ENCODE peak calls at places on chromosome 2, in nine cellular contexts. One of them, this sample, is unnamed.

GRCh38 chr2:61175036-61175435 is 13.0 kb downstream of the C2orf74 start:
- DNase-seq in H1: no peak
- DNase-seq in uterus: no peak
- DNase-seq in neural progenitor cell: no peak
- DNase-seq in adrenal gland: no peak
- DNase-seq in lower lobe of right lung: no peak
- DNase-seq in cardiac muscle cell: no peak
- DNase-seq in psoas muscle: no peak
- DNase-seq in Peyer's patch: no peak
- DNase-seq in this sample: peak; percentile 59

GRCh38 chr2:172038604-172039003 is 38.9 kb downstream of the METAP1D start:
- DNase-seq in H1: no peak
- DNase-seq in uterus: no peak
- DNase-seq in neural progenitor cell: no peak
- DNase-seq in adrenal gland: no peak
- DNase-seq in lower lobe of right lung: no peak
- DNase-seq in cardiac muscle cell: no peak
- DNase-seq in psoas muscle: no peak
- DNase-seq in Peyer's patch: no peak
- DNase-seq in this sample: no peak

GRCh38 chr2:179861777-179862117 is 335 bp upstream of the ZNF385B start:
- DNase-seq in H1: no peak
- DNase-seq in uterus: no peak
- DNase-seq in neural progenitor cell: peak; percentile 61
- DNase-seq in adrenal gland: peak; percentile 21
- DNase-seq in lower lobe of right lung: no peak
- DNase-seq in cardiac muscle cell: peak; percentile 32
- DNase-seq in psoas muscle: peak; percentile 14
- DNase-seq in Peyer's patch: no peak
- DNase-seq in this sample: no peak

GRCh38 chr2:231716641-231717280 is 8.4 kb downstream of the PTMA start:
- DNase-seq in H1: no peak
- DNase-seq in uterus: no peak
- DNase-seq in neural progenitor cell: no peak
- DNase-seq in adrenal gland: no peak
- DNase-seq in lower lobe of right lung: no peak
- DNase-seq in cardiac muscle cell: no peak
- DNase-seq in psoas muscle: no peak
- DNase-seq in Peyer's patch: no peak
- DNase-seq in this sample: no peak

GRCh38 chr2:113136828-113137775 is 9.7 kb downstream of the IL1RN start:
- DNase-seq in H1: peak; percentile 55
- DNase-seq in uterus: no peak
- DNase-seq in neural progenitor cell: peak; percentile 63
- DNase-seq in adrenal gland: peak; percentile 57
- DNase-seq in lower lobe of right lung: no peak
- DNase-seq in cardiac muscle cell: peak; percentile 68
- DNase-seq in psoas muscle: no peak
- DNase-seq in Peyer's patch: peak; percentile 45
- DNase-seq in this sample: peak; percentile 38

GRCh38 chr2:186379052-186379451 is 107.0 kb upstream of the ZC3H15 start:
- DNase-seq in H1: no peak
- DNase-seq in uterus: no peak
- DNase-seq in neural progenitor cell: no peak
- DNase-seq in adrenal gland: no peak
- DNase-seq in lower lobe of right lung: no peak
- DNase-seq in cardiac muscle cell: peak; percentile 1
- DNase-seq in psoas muscle: no peak
- DNase-seq in Peyer's patch: no peak
- DNase-seq in this sample: no peak

GRCh38 chr2:137888845-137889244 is 75.4 kb upstream of the HNMT start:
- DNase-seq in H1: peak; percentile 62
- DNase-seq in uterus: no peak
- DNase-seq in neural progenitor cell: peak; percentile 67
- DNase-seq in adrenal gland: peak; percentile 23
- DNase-seq in lower lobe of right lung: peak; percentile 49
- DNase-seq in cardiac muscle cell: peak; percentile 61
- DNase-seq in psoas muscle: no peak
- DNase-seq in Peyer's patch: no peak
- DNase-seq in this sample: no peak

GRCh38 chr2:3585239-3586109 is 9.4 kb upstream of the COLEC11 start:
- DNase-seq in H1: no peak
- DNase-seq in uterus: peak; percentile 61
- DNase-seq in neural progenitor cell: no peak
- DNase-seq in adrenal gland: peak; percentile 61
- DNase-seq in lower lobe of right lung: no peak
- DNase-seq in cardiac muscle cell: no peak
- DNase-seq in psoas muscle: peak; percentile 50
- DNase-seq in Peyer's patch: no peak
- DNase-seq in this sample: no peak

GRCh38 chr2:105669384-105669891 is 75.3 kb upstream of the NCK2 start:
- DNase-seq in H1: peak; percentile 14
- DNase-seq in uterus: no peak
- DNase-seq in neural progenitor cell: no peak
- DNase-seq in adrenal gland: no peak
- DNase-seq in lower lobe of right lung: no peak
- DNase-seq in cardiac muscle cell: no peak
- DNase-seq in psoas muscle: no peak
- DNase-seq in Peyer's patch: no peak
- DNase-seq in this sample: no peak

GRCh38 chr2:192741889-192742288 is 547.2 kb upstream of the TMEFF2 start:
- DNase-seq in H1: no peak
- DNase-seq in uterus: no peak
- DNase-seq in neural progenitor cell: peak; percentile 56
- DNase-seq in adrenal gland: no peak
- DNase-seq in lower lobe of right lung: no peak
- DNase-seq in cardiac muscle cell: peak; percentile 50
- DNase-seq in psoas muscle: no peak
- DNase-seq in Peyer's patch: no peak
- DNase-seq in this sample: no peak

GRCh38 chr2:138722316-138722715 is 57.9 kb downstream of the NXPH2 start:
- DNase-seq in H1: no peak
- DNase-seq in uterus: no peak
- DNase-seq in neural progenitor cell: no peak
- DNase-seq in adrenal gland: no peak
- DNase-seq in lower lobe of right lung: no peak
- DNase-seq in cardiac muscle cell: no peak
- DNase-seq in psoas muscle: peak; percentile 16
- DNase-seq in Peyer's patch: no peak
- DNase-seq in this sample: no peak

GRCh38 chr2:14194233-14194632 is 438.3 kb upstream of the LRATD1 start:
- DNase-seq in H1: no peak
- DNase-seq in uterus: no peak
- DNase-seq in neural progenitor cell: no peak
- DNase-seq in adrenal gland: no peak
- DNase-seq in lower lobe of right lung: no peak
- DNase-seq in cardiac muscle cell: no peak
- DNase-seq in psoas muscle: no peak
- DNase-seq in Peyer's patch: no peak
- DNase-seq in this sample: no peak

GRCh38 chr2:129913695-129914495 is 65.6 kb upstream of the RAB6C start:
- DNase-seq in H1: peak; percentile 39
- DNase-seq in uterus: no peak
- DNase-seq in neural progenitor cell: no peak
- DNase-seq in adrenal gland: peak; percentile 8
- DNase-seq in lower lobe of right lung: no peak
- DNase-seq in cardiac muscle cell: no peak
- DNase-seq in psoas muscle: no peak
- DNase-seq in Peyer's patch: no peak
- DNase-seq in this sample: no peak

GRCh38 chr2:218806346-218806978 is 24.5 kb downstream of the CYP27A1 start:
- DNase-seq in H1: no peak
- DNase-seq in uterus: peak; percentile 85
- DNase-seq in neural progenitor cell: no peak
- DNase-seq in adrenal gland: peak; percentile 71
- DNase-seq in lower lobe of right lung: peak; percentile 87
- DNase-seq in cardiac muscle cell: no peak
- DNase-seq in psoas muscle: peak; percentile 78
- DNase-seq in Peyer's patch: no peak
- DNase-seq in this sample: peak; percentile 93

GRCh38 chr2:205161156-205161555 is 521.1 kb upstream of the NRP2 start:
- DNase-seq in H1: no peak
- DNase-seq in uterus: no peak
- DNase-seq in neural progenitor cell: no peak
- DNase-seq in adrenal gland: no peak
- DNase-seq in lower lobe of right lung: no peak
- DNase-seq in cardiac muscle cell: no peak
- DNase-seq in psoas muscle: no peak
- DNase-seq in Peyer's patch: no peak
- DNase-seq in this sample: no peak

GRCh38 chr2:17615728-17616351 is 75.3 kb downstream of the VSNL1 start:
- DNase-seq in H1: no peak
- DNase-seq in uterus: no peak
- DNase-seq in neural progenitor cell: no peak
- DNase-seq in adrenal gland: no peak
- DNase-seq in lower lobe of right lung: no peak
- DNase-seq in cardiac muscle cell: no peak
- DNase-seq in psoas muscle: no peak
- DNase-seq in Peyer's patch: no peak
- DNase-seq in this sample: no peak

GRCh38 chr2:237598468-237599208 is 8.1 kb upstream of the RAB17 start:
- DNase-seq in H1: no peak
- DNase-seq in uterus: no peak
- DNase-seq in neural progenitor cell: no peak
- DNase-seq in adrenal gland: no peak
- DNase-seq in lower lobe of right lung: no peak
- DNase-seq in cardiac muscle cell: no peak
- DNase-seq in psoas muscle: no peak
- DNase-seq in Peyer's patch: no peak
- DNase-seq in this sample: no peak

GRCh38 chr2:49943944-49944803 is 789.9 kb upstream of the FSHR start:
- DNase-seq in H1: no peak
- DNase-seq in uterus: no peak
- DNase-seq in neural progenitor cell: no peak
- DNase-seq in adrenal gland: no peak
- DNase-seq in lower lobe of right lung: no peak
- DNase-seq in cardiac muscle cell: no peak
- DNase-seq in psoas muscle: no peak
- DNase-seq in Peyer's patch: no peak
- DNase-seq in this sample: no peak

GRCh38 chr2:223870840-223871618 is 33.6 kb upstream of the AP1S3 start:
- DNase-seq in H1: no peak
- DNase-seq in uterus: no peak
- DNase-seq in neural progenitor cell: no peak
- DNase-seq in adrenal gland: no peak
- DNase-seq in lower lobe of right lung: no peak
- DNase-seq in cardiac muscle cell: no peak
- DNase-seq in psoas muscle: no peak
- DNase-seq in Peyer's patch: no peak
- DNase-seq in this sample: no peak
- H3K27ac ChIP-seq in H1: no peak overlapping the region
- H3K27ac ChIP-seq in uterus: no peak overlapping the region
- H3K27ac ChIP-seq in neural progenitor cell: peak overlapping the region; percentile 20
- H3K27ac ChIP-seq in adrenal gland: no peak overlapping the region
- H3K27ac ChIP-seq in lower lobe of right lung: no peak overlapping the region
- H3K27ac ChIP-seq in cardiac muscle cell: no peak overlapping the region
- H3K27ac ChIP-seq in psoas muscle: no peak overlapping the region
- H3K27ac ChIP-seq in Peyer's patch: no peak overlapping the region
- H3K27ac ChIP-seq in this sample: no peak overlapping the region

DNA sequence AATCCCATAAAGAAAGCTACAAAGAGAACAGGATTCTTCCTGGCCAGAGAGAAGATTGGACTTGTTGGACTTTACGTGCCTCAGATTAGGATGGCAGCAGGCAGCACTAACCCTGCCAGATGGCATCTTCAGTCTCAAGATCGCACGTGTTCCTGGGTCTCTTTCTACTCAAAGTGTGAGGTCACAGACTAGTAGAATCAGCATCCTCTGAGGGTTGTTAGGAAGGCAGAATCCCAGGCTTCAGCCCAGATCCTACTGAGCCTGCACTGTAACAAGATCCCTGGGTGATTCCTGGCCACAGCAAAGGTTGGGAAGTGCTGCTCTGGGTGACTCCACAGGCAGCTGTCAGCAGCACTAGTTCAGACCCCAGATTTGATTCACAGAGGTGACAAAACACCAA is 39.4 kb downstream of the EPAS1 start:
- DNase-seq in H1: no peak
- DNase-seq in uterus: no peak
- DNase-seq in neural progenitor cell: no peak
- DNase-seq in adrenal gland: no peak
- DNase-seq in lower lobe of right lung: no peak
- DNase-seq in cardiac muscle cell: no peak
- DNase-seq in psoas muscle: peak; percentile 38
- DNase-seq in Peyer's patch: no peak
- DNase-seq in this sample: no peak
- H3K4me3 ChIP-seq in H1: no peak overlapping the region
- H3K4me3 ChIP-seq in uterus: no peak overlapping the region
- H3K4me3 ChIP-seq in neural progenitor cell: no peak overlapping the region
- H3K4me3 ChIP-seq in adrenal gland: no peak overlapping the region
- H3K4me3 ChIP-seq in lower lobe of right lung: no peak overlapping the region
- H3K4me3 ChIP-seq in cardiac muscle cell: no peak overlapping the region
- H3K4me3 ChIP-seq in psoas muscle: peak overlapping the region; percentile 54
- H3K4me3 ChIP-seq in Peyer's patch: no peak overlapping the region
- H3K4me3 ChIP-seq in this sample: no peak overlapping the region

GRCh38 chr2:223760838-223761502 is 76.4 kb downstream of the AP1S3 start:
- DNase-seq in H1: no peak
- DNase-seq in uterus: no peak
- DNase-seq in neural progenitor cell: peak; percentile 26
- DNase-seq in adrenal gland: peak; percentile 39
- DNase-seq in lower lobe of right lung: no peak
- DNase-seq in cardiac muscle cell: no peak
- DNase-seq in psoas muscle: no peak
- DNase-seq in Peyer's patch: peak; percentile 23
- DNase-seq in this sample: no peak
- TF ChIP-seq CTCF in H1: peak; percentile 65
- TF ChIP-seq CTCF in uterus: no peak
- TF ChIP-seq CTCF in neural progenitor cell: peak; percentile 38
- TF ChIP-seq CTCF in adrenal gland: no peak
- TF ChIP-seq CTCF in lower lobe of right lung: no peak
- TF ChIP-seq CTCF in cardiac muscle cell: no peak
- TF ChIP-seq CTCF in psoas muscle: no peak
- TF ChIP-seq CTCF in Peyer's patch: peak; percentile 10
- TF ChIP-seq CTCF in this sample: no peak

GRCh38 chr2:84491256-84491655 is 25.0 kb upstream of the DNAH6 start:
- DNase-seq in H1: no peak
- DNase-seq in uterus: no peak
- DNase-seq in neural progenitor cell: no peak
- DNase-seq in adrenal gland: no peak
- DNase-seq in lower lobe of right lung: no peak
- DNase-seq in cardiac muscle cell: no peak
- DNase-seq in psoas muscle: no peak
- DNase-seq in Peyer's patch: no peak
- DNase-seq in this sample: no peak

GRCh38 chr2:84494070-84494469 is 22.2 kb upstream of the DNAH6 start:
- DNase-seq in H1: no peak
- DNase-seq in uterus: no peak
- DNase-seq in neural progenitor cell: no peak
- DNase-seq in adrenal gland: no peak
- DNase-seq in lower lobe of right lung: no peak
- DNase-seq in cardiac muscle cell: no peak
- DNase-seq in psoas muscle: no peak
- DNase-seq in Peyer's patch: no peak
- DNase-seq in this sample: no peak

GRCh38 chr2:84493494-84493893 is 22.8 kb upstream of the DNAH6 start:
- DNase-seq in H1: no peak
- DNase-seq in uterus: no peak
- DNase-seq in neural progenitor cell: peak; percentile 19
- DNase-seq in adrenal gland: no peak
- DNase-seq in lower lobe of right lung: no peak
- DNase-seq in cardiac muscle cell: no peak
- DNase-seq in psoas muscle: no peak
- DNase-seq in Peyer's patch: no peak
- DNase-seq in this sample: no peak

GRCh38 chr2:84491741-84492140 is 24.6 kb upstream of the DNAH6 start:
- DNase-seq in H1: no peak
- DNase-seq in uterus: no peak
- DNase-seq in neural progenitor cell: no peak
- DNase-seq in adrenal gland: no peak
- DNase-seq in lower lobe of right lung: no peak
- DNase-seq in cardiac muscle cell: no peak
- DNase-seq in psoas muscle: no peak
- DNase-seq in Peyer's patch: no peak
- DNase-seq in this sample: no peak

GRCh38 chr2:84492571-84492970 is 23.7 kb upstream of the DNAH6 start:
- DNase-seq in H1: no peak
- DNase-seq in uterus: no peak
- DNase-seq in neural progenitor cell: no peak
- DNase-seq in adrenal gland: no peak
- DNase-seq in lower lobe of right lung: no peak
- DNase-seq in cardiac muscle cell: no peak
- DNase-seq in psoas muscle: no peak
- DNase-seq in Peyer's patch: no peak
- DNase-seq in this sample: no peak
- H3K27ac ChIP-seq in H1: no peak overlapping the region
- H3K27ac ChIP-seq in uterus: no peak overlapping the region
- H3K27ac ChIP-seq in neural progenitor cell: no peak overlapping the region
- H3K27ac ChIP-seq in adrenal gland: no peak overlapping the region
- H3K27ac ChIP-seq in lower lobe of right lung: no peak overlapping the region
- H3K27ac ChIP-seq in cardiac muscle cell: no peak overlapping the region
- H3K27ac ChIP-seq in psoas muscle: no peak overlapping the region
- H3K27ac ChIP-seq in Peyer's patch: no peak overlapping the region
- H3K27ac ChIP-seq in this sample: no peak overlapping the region